ENCODE peak calls at places on chromosomes 5 and 9, in ten cellular contexts. T, J, S, Z, O, D, I, A, U and L are unnamed samples.

GRCh38 chr9:98263080-98263479 is 7.6 kb upstream of the TBC1D2 start:
- DNase-seq in T (no peak), J (no peak), S (no peak), Z (no peak), O (no peak), D (no peak), I (no peak), A (no peak), U (no peak), L (no peak)

GRCh38 chr9:95143591-95144561 is 173.6 kb downstream of the FANCC start:
- DNase-seq in T (peak; percentile 73), J (no peak), S (no peak), Z (no peak), O (no peak), D (no peak), I (no peak), A (peak; percentile 97), U (peak; percentile 100), L (no peak)

GRCh38 chr5:74903165-74903787 is 37.1 kb upstream of the FAM169A start:
- DNase-seq in T (peak; percentile 78), J (no peak), S (no peak), Z (peak; percentile 84), O (no peak), D (no peak), I (peak; percentile 13), A (no peak), U (no peak), L (peak; percentile 33)

GRCh38 chr5:158590936-158591863 is 508.5 kb downstream of the EBF1 start:
- DNase-seq in T (peak; percentile 38), J (peak; percentile 9), S (no peak), Z (peak; percentile 45), O (no peak), D (no peak), I (no peak), A (no peak), U (peak; percentile 24), L (no peak)

GRCh38 chr5:138565100-138565821 is 9.9 kb downstream of the HSPA9 start:
- DNase-seq in T (no peak), J (no peak), S (no peak), Z (no peak), O (no peak), D (no peak), I (peak; percentile 80), A (no peak), U (no peak), L (peak; percentile 78)

GRCh38 chr9:105978822-105979221 is 284.5 kb downstream of the TMEM38B start:
- DNase-seq in T (no peak), J (no peak), S (no peak), Z (no peak), O (no peak), D (no peak), I (no peak), A (no peak), U (no peak), L (no peak)

GRCh38 chr9:82923410-82924242 is 139.3 kb downstream of the RASEF start:
- DNase-seq in T (no peak), J (no peak), S (no peak), Z (no peak), O (no peak), D (no peak), I (no peak), A (no peak), U (no peak), L (no peak)

GRCh38 chr5:36311967-36312366 is 10.3 kb upstream of the RANBP3L start:
- DNase-seq in T (no peak), J (no peak), S (no peak), Z (no peak), O (no peak), D (no peak), I (no peak), A (no peak), U (peak; percentile 30), L (no peak)

GRCh38 chr9:101527066-101527465 is 6.6 kb upstream of the RNF20 start:
- DNase-seq in T (no peak), J (no peak), S (no peak), Z (no peak), O (no peak), D (no peak), I (no peak), A (no peak), U (no peak), L (no peak)

GRCh38 chr5:142939884-142940283 is 169.7 kb downstream of the ARHGAP26 start:
- DNase-seq in T (no peak), J (no peak), S (no peak), Z (no peak), O (no peak), D (no peak), I (no peak), A (no peak), U (no peak), L (no peak)

GRCh38 chr9:97696025-97696822 is 916 bp downstream of the XPA start:
- DNase-seq in T (no peak), J (no peak), S (no peak), Z (no peak), O (no peak), D (no peak), I (peak; percentile 6), A (no peak), U (peak; percentile 41), L (no peak)

GRCh38 chr9:130959809-130960334 is 20.8 kb upstream of the FIBCD1 start:
- DNase-seq in T (no peak), J (no peak), S (no peak), Z (no peak), O (no peak), D (no peak), I (no peak), A (no peak), U (no peak), L (no peak)

GRCh38 chr5:179168636-179169035 is 108.5 kb downstream of the ZNF354C start:
- DNase-seq in T (no peak), J (no peak), S (no peak), Z (no peak), O (no peak), D (no peak), I (no peak), A (peak; percentile 55), U (no peak), L (no peak)

GRCh38 chr5:147234825-147235635 is at the start of gene STK32A:
- DNase-seq in T (peak; percentile 19), J (peak; percentile 34), S (no peak), Z (peak; percentile 88), O (no peak), D (no peak), I (no peak), A (peak; percentile 84), U (peak; percentile 10), L (no peak)

GRCh38 chr9:115594551-115594950 is 476.6 kb upstream of the TNC start:
- DNase-seq in T (no peak), J (peak; percentile 35), S (no peak), Z (no peak), O (no peak), D (no peak), I (no peak), A (no peak), U (no peak), L (no peak)

GRCh38 chr9:69376651-69377050 is 51.6 kb downstream of the ENTREP1 start:
- DNase-seq in T (peak; percentile 7), J (peak; percentile 92), S (no peak), Z (no peak), O (no peak), D (no peak), I (no peak), A (no peak), U (peak; percentile 79), L (no peak)

GRCh38 chr5:72888595-72888994 is 67.2 kb upstream of the FCHO2 start:
- DNase-seq in T (no peak), J (no peak), S (no peak), Z (no peak), O (no peak), D (no peak), I (no peak), A (no peak), U (no peak), L (no peak)